ENCODE peak calls at places on chromosome 15, in seven cellular contexts. J is A549, R is stomach, X is PC-9, K is PC-3, F is mammary epithelial cell, T is body of pancreas. Z is an unnamed sample. For H3K9me3, the result is how much of the 10 kb centered on the place peaks cover.

GRCh38 chr15:59274126-59274970 is 67.7 kb downstream of the LDHAL6B start:
- DNase-seq in J (peak), R (no peak), X (no peak), K (peak), F (peak), T (no peak), Z (no peak)

GRCh38 chr15:81901323-81901722 is 144.5 kb downstream of the MEX3B start:
- DNase-seq in J (no peak), R (no peak), X (no peak), K (no peak), F (no peak), T (no peak), Z (no peak)

GRCh38 chr15:36609793-36610192 is 30.4 kb downstream of the CDIN1 start:
- DNase-seq in J (no peak), R (no peak), X (no peak), K (no peak), F (no peak), T (no peak), Z (no peak)

GRCh38 chr15:77866186-77866585 is 211.3 kb downstream of the TBC1D2B start:
- DNase-seq in J (no peak), R (no peak), X (no peak), K (no peak), F (no peak), T (no peak), Z (no peak)

GRCh38 chr15:64009798-64010241 is 36.5 kb downstream of the DAPK2 start:
- DNase-seq in J (no peak), R (no peak), X (peak), K (peak), F (peak), T (no peak), Z (no peak)

GRCh38 chr15:64524778-64525177 is 64.4 kb downstream of the ZNF609 start:
- DNase-seq in J (no peak), R (no peak), X (no peak), K (no peak), F (peak), T (no peak), Z (no peak)

GRCh38 chr15:66863382-66864085 is 161.5 kb downstream of the SMAD6 start:
- DNase-seq in J (no peak), R (no peak), X (no peak), K (no peak), F (no peak), T (no peak), Z (no peak)

GRCh38 chr15:93829115-93829849 is 402.1 kb upstream of the MCTP2 start:
- DNase-seq in J (peak), R (no peak), X (no peak), K (peak), F (peak), T (peak), Z (peak)

GRCh38 chr15:70154440-70155347 is 57.0 kb upstream of the TLE3 start:
- DNase-seq in J (no peak), R (no peak), X (no peak), K (no peak), F (no peak), T (peak), Z (peak)

GRCh38 chr15:32730677-32731654 is 13.2 kb downstream of the GREM1 start:
- DNase-seq in J (no peak), R (peak), X (peak), K (peak), F (peak), T (peak), Z (no peak)

GRCh38 chr15:56346414-56346813 is 18.8 kb upstream of the TEX9 start:
- DNase-seq in J (no peak), R (no peak), X (no peak), K (no peak), F (no peak), T (no peak), Z (no peak)

GRCh38 chr15:64197425-64197824 is 34.6 kb upstream of the PPIB start:
- DNase-seq in J (no peak), R (no peak), X (no peak), K (no peak), F (no peak), T (no peak), Z (no peak)

GRCh38 chr15:66766282-66767228 is 64.5 kb downstream of the SMAD6 start:
- DNase-seq in J (peak), R (no peak), X (no peak), K (peak), F (peak), T (no peak), Z (no peak)

GRCh38 chr15:91118796-91119590 is 18.9 kb downstream of the SV2B start:
- DNase-seq in J (no peak), R (no peak), X (no peak), K (no peak), F (no peak), T (no peak), Z (no peak)

DNA sequence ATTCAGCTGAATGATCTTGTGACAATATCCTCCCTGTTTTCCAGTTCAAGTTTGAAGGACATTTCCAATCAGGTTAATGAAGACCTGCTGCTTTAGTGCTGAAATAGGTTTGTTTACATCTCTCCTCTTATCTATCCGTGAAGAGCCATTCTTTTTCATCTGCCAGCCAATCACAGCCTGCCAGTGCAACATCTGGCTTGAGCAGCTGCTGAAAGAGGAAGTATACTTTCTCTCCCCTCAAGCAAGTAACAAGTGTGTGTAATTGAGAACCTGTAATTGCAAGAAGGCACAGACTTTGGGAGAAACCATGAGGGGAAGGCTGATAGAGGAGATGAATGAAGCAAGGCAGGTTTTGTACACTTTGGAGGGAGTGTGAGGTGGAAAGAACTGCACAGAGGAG is 404.3 kb downstream of the AGBL1 start:
- DNase-seq in J (no peak), R (no peak), X (no peak), K (no peak), F (no peak), T (no peak), Z (no peak)
- TF ChIP-seq CTCF in J (no peak), R (no peak), X (no peak), K (no peak), F (no peak), T (no peak), Z (no peak)

GRCh38 chr15:75143738-75144334 is 57.8 kb upstream of the C15orf39 start:
- DNase-seq in J (no peak), R (no peak), X (no peak), K (no peak), F (no peak), T (no peak), Z (peak)
- H3K9me3 ChIP-seq in J (under half), R (under half), X (under half), K (under half), F (under half), T (under half), Z (under half)

GRCh38 chr15:50150349-50150748 is 31.3 kb upstream of the ATP8B4 start:
- DNase-seq in J (no peak), R (no peak), X (no peak), K (no peak), F (no peak), T (no peak), Z (no peak)

GRCh38 chr15:50149090-50149489 is 30.1 kb upstream of the ATP8B4 start:
- DNase-seq in J (no peak), R (no peak), X (no peak), K (peak), F (no peak), T (no peak), Z (peak)

GRCh38 chr15:50148362-50148963 is 29.4 kb upstream of the ATP8B4 start:
- DNase-seq in J (peak), R (no peak), X (peak), K (peak), F (peak), T (no peak), Z (peak)

GRCh38 chr15:50150851-50151250 is 31.1 kb upstream of the SLC27A2 start:
- DNase-seq in J (no peak), R (no peak), X (no peak), K (no peak), F (no peak), T (no peak), Z (no peak)

DNA sequence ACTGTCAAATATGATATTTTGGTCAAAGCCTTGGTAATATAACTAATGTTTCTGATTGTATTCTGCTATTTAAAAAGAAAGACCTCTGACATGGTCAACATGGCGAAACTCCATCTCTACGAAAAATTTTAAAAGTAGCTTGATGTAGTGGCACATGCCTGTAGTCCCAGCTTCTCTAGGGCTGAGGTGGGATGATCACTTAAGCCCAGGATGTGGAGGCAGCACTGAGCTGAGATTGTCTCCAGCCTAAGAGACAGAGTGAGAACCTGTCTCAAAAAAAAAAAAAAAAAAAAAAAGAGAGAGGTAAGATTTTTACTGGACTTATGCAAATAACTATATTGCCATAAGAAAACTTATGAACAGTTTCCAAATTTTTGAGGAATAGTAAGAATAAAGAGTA is 30.5 kb upstream of the SLC27A2 start:
- DNase-seq in J (no peak), R (no peak), X (no peak), K (no peak), F (no peak), T (no peak), Z (no peak)
- H3K4me3 ChIP-seq in J (no peak), R (no peak), X (no peak), K (no peak), F (no peak), T (no peak), Z (no peak)

DNA sequence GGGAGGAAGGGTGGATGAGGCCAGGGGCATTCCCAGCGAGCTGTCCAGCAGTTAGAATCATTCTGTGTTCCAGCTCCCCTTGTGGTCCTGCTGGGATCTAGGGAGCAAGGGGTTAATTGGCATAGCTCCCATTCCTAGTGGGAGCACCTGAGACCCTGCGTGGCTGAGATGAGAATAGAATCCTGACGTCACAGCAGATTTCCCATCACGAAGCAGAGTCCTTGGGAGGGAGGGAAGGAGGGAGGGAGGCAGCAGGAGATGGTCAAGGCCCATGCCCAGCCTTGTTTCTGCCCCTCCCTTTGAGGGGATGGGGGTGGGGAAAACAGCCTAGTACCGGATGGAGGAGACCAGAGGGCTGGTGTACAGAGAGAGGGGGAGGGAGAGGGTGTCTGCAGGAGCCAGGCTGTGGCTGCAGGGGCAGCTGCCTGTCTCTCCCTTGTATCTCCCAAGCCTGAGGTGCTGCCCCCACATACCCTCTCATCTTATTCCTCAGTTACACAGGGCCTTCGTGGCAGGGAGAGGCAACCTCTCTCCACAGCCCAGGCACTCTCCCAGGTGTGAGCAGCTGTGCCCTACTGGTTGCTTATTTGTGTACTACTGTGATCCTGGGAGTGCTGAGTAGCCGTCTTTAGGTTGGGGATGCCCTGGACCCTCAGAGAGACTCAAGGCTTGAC is 5.4 kb downstream of the TYRO3 start:
- DNase-seq in J (no peak), R (no peak), X (no peak), K (no peak), F (no peak), T (no peak), Z (peak)
- TF ChIP-seq CTCF in J (no peak), R (no peak), X (no peak), K (no peak), F (no peak), T (no peak), Z (no peak)

GRCh38 chr15:97547381-97547780 is 413.1 kb upstream of the ARRDC4 start:
- DNase-seq in J (no peak), R (no peak), X (no peak), K (no peak), F (no peak), T (no peak), Z (no peak)

GRCh38 chr15:97545799-97546198 is 414.7 kb upstream of the ARRDC4 start:
- DNase-seq in J (no peak), R (no peak), X (no peak), K (no peak), F (no peak), T (no peak), Z (no peak)
- H3K9me3 ChIP-seq in J (under half), R (under half), X (under half), K (under half), F (under half), T (under half), Z (under half)

GRCh38 chr15:38882226-38882625 is 317.6 kb upstream of the RASGRP1 start:
- DNase-seq in J (no peak), R (no peak), X (no peak), K (no peak), F (no peak), T (no peak), Z (no peak)

GRCh38 chr15:38883987-38884386 is 319.4 kb upstream of the RASGRP1 start:
- DNase-seq in J (no peak), R (no peak), X (no peak), K (no peak), F (no peak), T (no peak), Z (no peak)

GRCh38 chr15:38886315-38887163 is 321.9 kb upstream of the RASGRP1 start:
- DNase-seq in J (peak), R (no peak), X (peak), K (peak), F (peak), T (no peak), Z (no peak)

GRCh38 chr15:38885477-38885952 is 320.9 kb upstream of the RASGRP1 start:
- DNase-seq in J (peak), R (no peak), X (no peak), K (no peak), F (no peak), T (no peak), Z (no peak)

GRCh38 chr15:38885001-38885400 is 320.4 kb upstream of the RASGRP1 start:
- DNase-seq in J (peak), R (no peak), X (no peak), K (no peak), F (peak), T (no peak), Z (no peak)
- H3K4me3 ChIP-seq in J (peak), R (no peak), X (no peak), K (no peak), F (no peak), T (no peak), Z (no peak)

Z was measured in Caco-2.